ENCODE peak calls at places on chromosomes 11 and 22, in nine cellular contexts. B is non-pigmented ciliary epithelial cell; Y is cardiac fibroblast; L is activated T-cell treated with anti-CD3 and anti-CD28 coated beads, Interleukin-2, amount 50 U/mL, for 1 hour; U is ureter; K is activated CD8-positive, alpha-beta T cell treated with anti-CD3 and anti-CD28 coated beads, Interleukin-2, amount 10 ng/mL, durations not matched to agents 7 days and 5 days; Z is T-helper 1 cell; A is activated CD4-positive, alpha-beta T cell treated with anti-CD3 and anti-CD28 coated beads, Interleukin-2, amount 50 U/mL, for 4 hours; P is posterior cingulate gyrus. D is an unnamed sample.

GRCh38 chr22:19644314-19645223 is 69.7 kb upstream of the SEPTIN5 start:
- DNase-seq in B (no peak), Y (no peak), L (no peak), U (peak), K (no peak), Z (no peak), A (no peak), P (no peak), D (no peak)

GRCh38 chr11:130189492-130190210 is 30.1 kb downstream of the ST14 start:
- DNase-seq in B (no peak), Y (no peak), L (no peak), U (no peak), K (no peak), Z (no peak), A (no peak), P (no peak), D (no peak)

GRCh38 chr11:61025819-61026120 is 54.3 kb downstream of the CD6 start:
- DNase-seq in B (no peak), Y (no peak), L (no peak), U (no peak), K (no peak), Z (no peak), A (no peak), P (no peak), D (no peak)

GRCh38 chr11:85628771-85629341 is 463 bp downstream of the TMEM126B start:
- DNase-seq in B (no peak), Y (peak), L (no peak), U (no peak), K (no peak), Z (no peak), A (peak), P (no peak), D (no peak)

GRCh38 chr22:19037282-19038163 is 84.7 kb downstream of the DGCR2 start:
- DNase-seq in B (no peak), Y (no peak), L (no peak), U (peak), K (no peak), Z (no peak), A (no peak), P (no peak), D (no peak)

GRCh38 chr11:118180300-118180703 is 3.9 kb upstream of the SCN2B start:
- DNase-seq in B (no peak), Y (peak), L (no peak), U (peak), K (peak), Z (no peak), A (no peak), P (peak), D (no peak)

GRCh38 chr11:119323532-119324033 is 6.7 kb upstream of the MCAM start:
- DNase-seq in B (no peak), Y (peak), L (peak), U (no peak), K (peak), Z (peak), A (peak), P (peak), D (no peak)

GRCh38 chr11:105588001-105588400 is 21.9 kb upstream of the GRIA4 start:
- DNase-seq in B (peak), Y (peak), L (no peak), U (no peak), K (no peak), Z (no peak), A (no peak), P (no peak), D (no peak)

GRCh38 chr11:22432331-22433065 is 94.3 kb downstream of the SLC17A6 start:
- DNase-seq in B (peak), Y (peak), L (no peak), U (peak), K (no peak), Z (no peak), A (no peak), P (peak), D (no peak)

GRCh38 chr11:67013511-67014045 is 9.4 kb upstream of the SYT12 start:
- DNase-seq in B (no peak), Y (no peak), L (no peak), U (no peak), K (no peak), Z (no peak), A (no peak), P (no peak), D (no peak)

GRCh38 chr11:95892892-95893570 is 30.9 kb downstream of the MTMR2 start:
- DNase-seq in B (no peak), Y (no peak), L (no peak), U (no peak), K (no peak), Z (no peak), A (no peak), P (no peak), D (no peak)

GRCh38 chr11:35098850-35099249 is 40.1 kb upstream of the CD44 start:
- DNase-seq in B (no peak), Y (no peak), L (no peak), U (no peak), K (no peak), Z (no peak), A (no peak), P (no peak), D (no peak)

GRCh38 chr11:83195176-83195531 is 1.6 kb downstream of the ANKRD42 start:
- DNase-seq in B (no peak), Y (no peak), L (no peak), U (no peak), K (no peak), Z (no peak), A (no peak), P (no peak), D (no peak)

D was measured in epithelial cell of proximal tubule.